ENCODE peak calls at places on chromosome 10, in ten cellular contexts. P is aorta, E is suprapubic skin, L is A549, Y is left ventricle myocardium inferior, D is IMR-90, C is upper lobe of right lung, V is thyroid gland, S is HCT116, G is endodermal cell. B is an unnamed sample.

GRCh38 chr10:80390740-80391139 is 17.6 kb upstream of the PRXL2A start:
- DNase-seq in D (no peak), E (no peak), G (no peak), V (no peak), L (no peak), P (no peak), C (no peak), S (no peak), Y (no peak), B (no peak)

GRCh38 chr10:34629120-34629519 is 186.0 kb downstream of the PARD3 start:
- DNase-seq in L (no peak), S (no peak), E (no peak), V (no peak), P (no peak), D (no peak), G (no peak), C (no peak), Y (no peak), B (no peak)

GRCh38 chr10:34528320-34528719 is 286.8 kb downstream of the PARD3 start:
- DNase-seq in D (peak), C (no peak), S (peak), Y (no peak), P (no peak), G (peak), V (peak), L (peak), E (no peak), B (peak)

GRCh38 chr10:77837248-77837924 is 89.2 kb downstream of the DLG5 start:
- DNase-seq in P (no peak), L (peak), G (peak), Y (no peak), E (no peak), C (no peak), V (peak), D (peak), S (no peak), B (no peak)

GRCh38 chr10:12535656-12536055 is 186.3 kb downstream of the CAMK1D start:
- DNase-seq in E (no peak), Y (no peak), C (no peak), D (peak), G (no peak), V (no peak), P (no peak), L (no peak), S (no peak), B (no peak)

GRCh38 chr10:132516771-132517725 is 20.5 kb upstream of the INPP5A start:
- DNase-seq in Y (peak), V (peak), P (peak), D (peak), G (peak), E (peak), C (peak), S (no peak), L (peak), B (no peak)

GRCh38 chr10:12790270-12790669 is 211.2 kb downstream of the CCDC3 start:
- DNase-seq in G (no peak), E (no peak), V (no peak), D (no peak), L (no peak), S (no peak), P (no peak), C (no peak), Y (no peak), B (no peak)

GRCh38 chr10:98482096-98482495 is 35.4 kb upstream of the HPS1 start:
- DNase-seq in E (no peak), V (no peak), D (no peak), L (no peak), P (no peak), C (no peak), S (no peak), Y (no peak), G (no peak), B (no peak)

GRCh38 chr10:91604936-91605534 is 27.8 kb downstream of the PPP1R3C start:
- DNase-seq in D (peak), Y (no peak), G (no peak), E (no peak), S (no peak), C (no peak), V (no peak), L (peak), P (no peak), B (no peak)

GRCh38 chr10:48658243-48658888 is 26.3 kb upstream of the WDFY4 start:
- DNase-seq in L (peak), E (no peak), Y (peak), S (peak), C (peak), D (peak), P (peak), G (peak), V (peak), B (no peak)

GRCh38 chr10:4057725-4058513 is 272.9 kb upstream of the KLF6 start:
- DNase-seq in C (no peak), Y (no peak), S (no peak), V (no peak), L (no peak), E (no peak), D (no peak), P (no peak), G (no peak), B (no peak)

GRCh38 chr10:118571123-118571522 is 24.3 kb downstream of the PRLHR start:
- DNase-seq in V (no peak), P (no peak), S (no peak), L (no peak), D (no peak), C (no peak), Y (no peak), E (no peak), G (no peak), B (no peak)

GRCh38 chr10:17025444-17026295 is 103.9 kb downstream of the CUBN start:
- DNase-seq in C (no peak), Y (no peak), V (no peak), P (peak), D (peak), S (peak), L (peak), E (no peak), G (peak), B (peak)

GRCh38 chr10:131345691-131346090 is 34.2 kb upstream of the TCERG1L start:
- DNase-seq in D (no peak), C (no peak), G (no peak), Y (no peak), E (no peak), L (no peak), S (no peak), V (no peak), P (no peak), B (no peak)

GRCh38 chr10:118488710-118489497 is 106.5 kb downstream of the PRLHR start:
- DNase-seq in E (no peak), G (no peak), S (no peak), V (no peak), Y (no peak), D (no peak), L (no peak), P (no peak), C (no peak), B (no peak)

GRCh38 chr10:21985541-21985940 is 18.0 kb downstream of the DNAJC1 start:
- DNase-seq in V (no peak), D (peak), E (no peak), S (no peak), Y (no peak), G (no peak), P (no peak), C (no peak), L (no peak), B (no peak)

GRCh38 chr10:16995867-16996529 is 133.6 kb downstream of the CUBN start:
- DNase-seq in L (no peak), S (no peak), E (no peak), C (no peak), V (no peak), Y (no peak), P (no peak), G (peak), D (peak), B (no peak)

GRCh38 chr10:133442967-133443924 is 10.5 kb upstream of the SCART1 start:
- DNase-seq in D (no peak), C (peak), G (no peak), E (peak), Y (no peak), L (no peak), V (no peak), S (no peak), P (peak), B (no peak)

GRCh38 chr10:124601431-124602120 is 140.0 kb downstream of the LHPP start:
- DNase-seq in D (no peak), S (no peak), C (no peak), L (no peak), Y (no peak), P (no peak), V (no peak), E (no peak), G (no peak), B (no peak)

GRCh38 chr10:62960416-62960815 is 144.2 kb upstream of the EGR2 start:
- DNase-seq in P (no peak), D (peak), C (no peak), V (no peak), S (no peak), L (no peak), E (no peak), G (no peak), Y (no peak), B (no peak)

GRCh38 chr10:43671659-43672555 is 23.2 kb upstream of the ZNF32 start:
- DNase-seq in L (peak), Y (no peak), D (peak), P (no peak), V (peak), S (peak), G (peak), C (peak), E (no peak), B (no peak)

GRCh38 chr10:92640110-92640509 is 47.2 kb downstream of the KIF11 start:
- DNase-seq in S (peak), C (no peak), E (no peak), D (peak), L (peak), P (no peak), Y (no peak), G (no peak), V (no peak), B (no peak)

GRCh38 chr10:33153968-33154327 is 180.5 kb downstream of the NRP1 start:
- DNase-seq in P (no peak), L (no peak), V (no peak), C (no peak), Y (no peak), S (no peak), G (no peak), E (no peak), D (no peak), B (no peak)

GRCh38 chr10:131979821-131980270 is 1.9 kb downstream of the BNIP3 start:
- DNase-seq in D (peak), Y (peak), L (no peak), C (no peak), S (no peak), G (peak), E (peak), V (no peak), P (no peak), B (no peak)

GRCh38 chr10:25556457-25556856 is 377.6 kb upstream of the MYO3A start:
- DNase-seq in Y (no peak), G (no peak), L (peak), P (no peak), S (no peak), C (no peak), V (peak), E (no peak), D (peak), B (peak)

GRCh38 chr10:92990615-92991014 is 70.0 kb upstream of the CYP26C1 start:
- DNase-seq in C (no peak), G (no peak), L (no peak), E (no peak), V (no peak), D (peak), Y (no peak), S (no peak), P (no peak), B (no peak)

GRCh38 chr10:117480097-117480496 is 62.4 kb upstream of the EMX2 start:
- DNase-seq in P (no peak), V (no peak), G (no peak), L (peak), Y (no peak), S (no peak), E (no peak), D (no peak), C (no peak), B (no peak)

GRCh38 chr10:35890061-35890969 is 248.2 kb upstream of the FZD8 start:
- DNase-seq in Y (no peak), G (no peak), C (no peak), S (no peak), P (no peak), L (no peak), E (no peak), V (no peak), D (peak), B (no peak)

GRCh38 chr10:101495324-101495925 is 92.6 kb downstream of the POLL start:
- DNase-seq in S (peak), V (no peak), C (no peak), G (no peak), E (no peak), L (peak), Y (no peak), D (peak), P (no peak), B (no peak)

GRCh38 chr10:91643700-91644099 is 10.8 kb upstream of the PPP1R3C start:
- DNase-seq in C (no peak), Y (no peak), P (no peak), L (peak), V (no peak), E (no peak), S (no peak), G (peak), D (no peak), B (no peak)

GRCh38 chr10:77281719-77282118 is 355.9 kb downstream of the KCNMA1 start:
- DNase-seq in V (no peak), C (no peak), G (peak), P (no peak), E (no peak), D (no peak), L (no peak), Y (no peak), S (no peak), B (no peak)

GRCh38 chr10:3499120-3499519 is 285.9 kb downstream of the KLF6 start:
- DNase-seq in D (peak), L (peak), S (no peak), C (no peak), G (no peak), V (no peak), E (no peak), Y (no peak), P (no peak), B (no peak)

GRCh38 chr10:3057946-3058345 is 9.4 kb upstream of the PFKP start:
- DNase-seq in E (no peak), C (no peak), S (no peak), Y (no peak), P (no peak), D (no peak), G (no peak), V (no peak), L (no peak), B (no peak)

GRCh38 chr10:100621360-100622205 is 85.8 kb downstream of the HIF1AN start:
- DNase-seq in Y (no peak), V (no peak), G (peak), D (peak), S (no peak), E (no peak), L (peak), C (peak), P (no peak), B (no peak)

GRCh38 chr10:90451283-90451682 is 406.6 kb downstream of the HTR7 start:
- DNase-seq in S (peak), G (no peak), V (no peak), L (no peak), C (no peak), D (no peak), Y (no peak), P (no peak), E (no peak), B (no peak)

GRCh38 chr10:11208243-11208642 is 190.6 kb downstream of the CELF2 start:
- DNase-seq in C (no peak), E (no peak), P (no peak), S (no peak), G (no peak), Y (no peak), L (no peak), V (no peak), D (no peak), B (no peak)

GRCh38 chr10:11209810-11210141 is 192.1 kb downstream of the CELF2 start:
- DNase-seq in C (no peak), D (no peak), Y (no peak), E (no peak), S (no peak), L (no peak), G (peak), P (no peak), V (peak), B (no peak)

GRCh38 chr10:11208908-11209809 is 191.5 kb downstream of the CELF2 start:
- DNase-seq in L (no peak), S (no peak), Y (no peak), V (no peak), D (no peak), P (no peak), E (no peak), G (no peak), C (no peak), B (no peak)

GRCh38 chr10:11212285-11212684 is 194.6 kb downstream of the CELF2 start:
- DNase-seq in D (no peak), E (no peak), S (no peak), P (no peak), Y (no peak), C (no peak), V (no peak), L (no peak), G (no peak), B (no peak)

GRCh38 chr10:11210211-11210922 is 192.7 kb downstream of the CELF2 start:
- DNase-seq in S (no peak), L (no peak), Y (no peak), P (peak), V (peak), E (no peak), G (peak), C (no peak), D (no peak), B (no peak)
- H3K27ac ChIP-seq in S (no peak), L (no peak), Y (peak), P (no peak), V (no peak), E (no peak), G (no peak), C (no peak), D (no peak), B (no peak)

DNA sequence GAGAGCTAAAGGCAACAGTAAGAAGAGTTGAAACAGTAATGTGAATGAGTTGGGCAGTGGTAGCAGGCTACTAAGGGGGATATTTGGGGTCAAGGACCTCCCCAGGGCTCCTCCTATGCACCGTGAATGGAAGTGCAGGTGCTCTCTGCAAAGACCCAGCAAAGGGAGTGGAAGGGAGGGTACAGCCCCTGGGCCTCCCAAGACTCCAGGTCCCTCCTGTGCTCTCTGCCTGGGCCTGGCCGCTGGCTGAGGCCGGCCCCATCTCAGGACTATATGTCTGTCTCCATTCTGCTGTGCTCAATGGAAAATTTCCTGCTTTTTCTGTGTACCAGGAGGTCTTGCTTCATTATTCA is 372.1 kb upstream of the MKI67 start:
- DNase-seq in Y (no peak), P (no peak), L (no peak), E (no peak), G (no peak), V (no peak), S (no peak), D (no peak), C (peak), B (no peak)
- H3K27ac ChIP-seq in Y (no peak), P (no peak), L (no peak), E (no peak), G (no peak), V (no peak), S (no peak), D (no peak), C (no peak), B (no peak)

DNA sequence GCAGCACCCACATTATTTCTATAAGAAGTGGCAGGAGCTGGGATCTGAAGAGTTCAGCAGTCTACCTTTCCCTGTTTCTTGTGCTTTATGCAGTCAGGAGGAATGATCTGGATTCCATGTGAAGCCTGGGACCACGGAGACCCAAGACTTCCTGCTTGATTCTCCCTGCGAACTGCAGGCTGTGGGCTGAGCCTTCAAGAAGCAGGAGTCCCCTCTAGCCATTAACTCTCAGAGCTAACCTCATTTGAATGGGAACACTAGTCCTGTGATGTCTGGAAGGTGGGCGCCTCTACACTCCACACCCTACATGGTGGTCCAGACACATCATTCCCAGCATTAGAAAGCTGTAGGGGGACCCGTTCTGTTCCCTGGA is 874 bp upstream of the RBP3 start:
- DNase-seq in S (no peak), V (no peak), G (no peak), D (no peak), L (no peak), P (no peak), C (peak), E (peak), Y (no peak), B (no peak)
- H3K27ac ChIP-seq in S (no peak), V (no peak), G (no peak), D (no peak), L (no peak), P (no peak), C (no peak), E (no peak), Y (no peak), B (no peak)

GRCh38 chr10:69335063-69335587 is 56.8 kb downstream of the HK1 start:
- DNase-seq in P (peak), C (peak), E (peak), D (no peak), S (no peak), L (no peak), G (peak), Y (peak), V (peak), B (no peak)
- H3K27ac ChIP-seq in P (peak), C (peak), E (peak), D (no peak), S (no peak), L (no peak), G (no peak), Y (peak), V (peak), B (peak)

GRCh38 chr10:89374716-89375115 is 3.1 kb upstream of the IFIT1B start:
- DNase-seq in P (no peak), S (no peak), L (no peak), G (no peak), V (peak), E (no peak), D (no peak), Y (no peak), C (no peak), B (no peak)
- H3K27ac ChIP-seq in P (peak), S (no peak), L (peak), G (no peak), V (peak), E (peak), D (peak), Y (peak), C (peak), B (peak)

GRCh38 chr10:79102056-79102874 is 33.5 kb downstream of the ZMIZ1 start:
- DNase-seq in V (peak), C (no peak), S (no peak), D (peak), P (peak), G (no peak), E (no peak), L (no peak), Y (peak), B (no peak)

GRCh38 chr10:79103585-79103984 is 34.8 kb downstream of the ZMIZ1 start:
- DNase-seq in Y (no peak), E (no peak), P (peak), V (peak), L (no peak), S (no peak), G (no peak), C (no peak), D (no peak), B (no peak)

GRCh38 chr10:79101560-79101971 is 32.8 kb downstream of the ZMIZ1 start:
- DNase-seq in P (no peak), Y (no peak), E (no peak), L (no peak), C (no peak), V (no peak), D (no peak), S (no peak), G (no peak), B (no peak)

GRCh38 chr10:79104264-79104954 is 35.6 kb downstream of the ZMIZ1 start:
- DNase-seq in D (peak), C (no peak), P (peak), G (no peak), Y (peak), V (peak), L (no peak), S (no peak), E (no peak), B (no peak)

GRCh38 chr10:79103078-79103477 is 34.3 kb downstream of the ZMIZ1 start:
- DNase-seq in L (no peak), V (no peak), S (no peak), Y (no peak), E (no peak), G (no peak), P (no peak), D (no peak), C (no peak), B (no peak)
- H3K27ac ChIP-seq in L (peak), V (peak), S (no peak), Y (peak), E (no peak), G (no peak), P (peak), D (no peak), C (no peak), B (no peak)

DNA sequence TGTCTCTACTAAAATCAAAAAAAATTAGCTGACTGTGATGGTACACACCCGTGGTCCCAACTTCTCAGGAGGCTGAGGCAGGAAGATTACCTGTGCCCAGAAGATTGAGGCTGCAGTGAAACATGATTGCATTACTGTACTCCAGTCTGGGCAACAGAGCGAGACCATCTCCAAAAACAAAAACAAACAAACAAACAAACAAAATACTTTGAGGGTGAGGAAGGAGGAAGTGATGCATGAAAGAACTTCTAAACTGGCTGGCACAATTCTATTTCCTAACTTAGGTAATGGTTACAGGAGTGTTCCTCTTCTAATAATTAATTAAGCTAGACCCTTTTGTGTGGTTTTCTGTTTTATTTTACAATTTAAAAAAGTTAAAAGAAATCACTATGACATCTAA is 15.5 kb downstream of the WAPL start:
- DNase-seq in Y (no peak), C (no peak), V (no peak), E (no peak), L (no peak), S (no peak), D (no peak), P (no peak), G (no peak), B (no peak)
- H3K27ac ChIP-seq in Y (no peak), C (no peak), V (no peak), E (no peak), L (peak), S (no peak), D (no peak), P (no peak), G (no peak), B (no peak)

GRCh38 chr10:114616103-114616502 is 42.0 kb downstream of the ABLIM1 start:
- DNase-seq in S (no peak), G (peak), P (no peak), Y (no peak), L (no peak), D (no peak), C (no peak), V (no peak), E (no peak), B (no peak)
- H3K27ac ChIP-seq in S (no peak), G (no peak), P (no peak), Y (peak), L (peak), D (no peak), C (no peak), V (no peak), E (no peak), B (peak)